ENCODE peak calls at places on chromosomes 16 and 17, in six cellular contexts. X is Caco-2, N is HL-60, P is GM23248, F is HFF-Myc, C is endothelial cell of umbilical vein. Y is an unnamed sample.

GRCh38 chr16:30659507-30660423 is 1.5 kb downstream of the FBRS start:
- DNase-seq in N (no peak), X (peak; percentile 34), C (peak; percentile 19), F (no peak), P (peak; percentile 48), Y (peak; percentile 18)

GRCh38 chr17:73980517-73980916 is 223.0 kb upstream of the RPL38 start:
- DNase-seq in P (no peak), F (no peak), N (no peak), C (no peak), X (no peak), Y (no peak)

GRCh38 chr16:1614226-1615102 is 2.3 kb downstream of the CRAMP1 start:
- DNase-seq in X (peak; percentile 30), F (no peak), P (peak; percentile 84), N (no peak), C (peak; percentile 32), Y (no peak)

GRCh38 chr16:16890964-16891363 is 512.0 kb downstream of the NPIPA7 start:
- DNase-seq in C (no peak), X (no peak), P (no peak), N (no peak), F (no peak), Y (peak; percentile 14)

GRCh38 chr17:32327911-32328310 is 14.1 kb downstream of the C17orf75 start:
- DNase-seq in C (no peak), P (no peak), N (no peak), F (no peak), X (no peak), Y (no peak)

GRCh38 chr16:64717871-64718270 is 404.0 kb downstream of the CDH11 start:
- DNase-seq in P (no peak), F (no peak), C (no peak), N (no peak), X (no peak), Y (no peak)

GRCh38 chr17:50476545-50477315 is 1.9 kb upstream of the RSAD1 start:
- DNase-seq in C (no peak), P (no peak), N (no peak), X (no peak), F (no peak), Y (no peak)

GRCh38 chr17:4180791-4181190 is 37.8 kb downstream of the CYB5D2 start:
- DNase-seq in P (no peak), F (no peak), C (no peak), N (no peak), X (no peak), Y (no peak)

GRCh38 chr16:49832177-49832576 is 23.7 kb downstream of the ZNF423 start:
- DNase-seq in X (no peak), P (no peak), F (no peak), N (no peak), C (no peak), Y (no peak)

GRCh38 chr17:10612957-10613744 is 44.0 kb downstream of the MYH3 start:
- DNase-seq in N (no peak), F (no peak), X (no peak), P (peak; percentile 74), C (no peak), Y (no peak)

GRCh38 chr17:2192367-2193028 is 111.1 kb downstream of the SMG6 start:
- DNase-seq in X (no peak), F (peak; percentile 98), C (peak; percentile 98), N (peak; percentile 1), P (peak; percentile 93), Y (peak; percentile 98)

GRCh38 chr17:33461051-33461450 is 168.0 kb upstream of the ASIC2 start:
- DNase-seq in N (no peak), C (no peak), P (no peak), F (no peak), X (no peak), Y (no peak)

GRCh38 chr17:73071387-73071999 is 21.0 kb downstream of the SLC39A11 start:
- DNase-seq in C (no peak), P (peak; percentile 49), N (no peak), F (no peak), X (no peak), Y (no peak)

GRCh38 chr17:40068129-40068581 is 5.4 kb downstream of the THRA start:
- DNase-seq in N (no peak), X (no peak), P (peak; percentile 55), F (no peak), C (no peak), Y (no peak)
- H3K4me3 ChIP-seq in N (no peak overlapping the region), X (no peak overlapping the region), P (peak overlapping the region; percentile 75), F (peak overlapping the region; percentile 32), C (no peak overlapping the region), Y (peak overlapping the region; percentile 41)

GRCh38 chr17:43952724-43953666 is 745 bp downstream of the PYY start:
- DNase-seq in N (no peak), X (no peak), F (no peak), C (no peak), P (peak; percentile 19), Y (no peak)

GRCh38 chr17:43950554-43950953 is 3.2 kb downstream of the PYY start:
- DNase-seq in N (no peak), X (no peak), F (no peak), P (no peak), C (no peak), Y (no peak)

GRCh38 chr17:43953746-43954145 is at the start of gene PYY:
- DNase-seq in C (no peak), N (no peak), P (no peak), X (no peak), F (no peak), Y (no peak)

GRCh38 chr17:43951750-43952149 is 2.0 kb downstream of the PYY start:
- DNase-seq in P (no peak), F (no peak), X (no peak), C (no peak), N (no peak), Y (no peak)

GRCh38 chr17:43952351-43952723 is 1.4 kb downstream of the PYY start:
- DNase-seq in P (peak; percentile 34), C (no peak), X (no peak), N (no peak), F (no peak), Y (no peak)
- H3K4me3 ChIP-seq in P (peak overlapping the region; percentile 7), C (no peak overlapping the region), X (no peak overlapping the region), N (no peak overlapping the region), F (no peak overlapping the region), Y (no peak overlapping the region)

GRCh38 chr17:67044940-67045339 is 586 bp downstream of the CACNG1 start:
- DNase-seq in C (no peak), N (no peak), P (no peak), X (no peak), F (no peak), Y (no peak)
- H3K4me3 ChIP-seq in C (no peak overlapping the region), N (no peak overlapping the region), P (no peak overlapping the region), X (no peak overlapping the region), F (no peak overlapping the region), Y (no peak overlapping the region)

GRCh38 chr17:47907932-47908562 is 12.0 kb downstream of the SP2 start:
- DNase-seq in X (no peak), F (no peak), C (no peak), N (peak; percentile 17), P (no peak), Y (no peak)
- H3K4me3 ChIP-seq in X (no peak overlapping the region), F (no peak overlapping the region), C (no peak overlapping the region), N (peak overlapping the region; percentile 4), P (no peak overlapping the region), Y (no peak overlapping the region)

GRCh38 chr16:11476676-11477075 is 110.0 kb downstream of the LITAF start:
- DNase-seq in C (no peak), X (no peak), N (no peak), F (no peak), P (no peak), Y (no peak)

GRCh38 chr16:11475896-11476630 is 110.7 kb downstream of the LITAF start:
- DNase-seq in N (no peak), X (no peak), F (no peak), C (no peak), P (no peak), Y (no peak)

GRCh38 chr16:11479916-11480315 is 106.8 kb downstream of the LITAF start:
- DNase-seq in C (no peak), X (no peak), N (no peak), F (no peak), P (no peak), Y (no peak)

GRCh38 chr16:11480634-11481033 is 106.1 kb downstream of the LITAF start:
- DNase-seq in F (no peak), P (no peak), C (no peak), N (no peak), X (no peak), Y (no peak)

GRCh38 chr16:11478431-11479119 is 108.1 kb downstream of the LITAF start:
- DNase-seq in X (no peak), P (no peak), C (no peak), N (no peak), F (no peak), Y (no peak)
- H3K4me3 ChIP-seq in X (no peak overlapping the region), P (no peak overlapping the region), C (no peak overlapping the region), N (no peak overlapping the region), F (no peak overlapping the region), Y (no peak overlapping the region)

GRCh38 chr16:70438325-70438982 is 446 bp downstream of the ST3GAL2 start:
- DNase-seq in P (no peak), C (no peak), N (no peak), F (no peak), X (peak; percentile 64), Y (no peak)
- H3K4me3 ChIP-seq in P (peak overlapping the region; percentile 87), C (peak overlapping the region; percentile 88), N (peak overlapping the region; percentile 75), F (peak overlapping the region; percentile 79), X (peak overlapping the region; percentile 90), Y (peak overlapping the region; percentile 83)